ENCODE peak calls at places on chromosomes 6 and 20, in eight cellular contexts. D is MM.1S, N is HL-60, G is WERI-Rb-1, K is PC-3, Y is sigmoid colon, J is cardiac muscle cell, M is brain microvascular endothelial cell. T is an unnamed sample.

GRCh38 chr20:46963758-46964181 is 69.1 kb downstream of the EYA2 start:
- DNase-seq in J (no peak), G (no peak), D (no peak), N (no peak), M (no peak), Y (no peak), K (peak), T (peak)

GRCh38 chr6:170093658-170094596 is 197.0 kb downstream of the DLL1 start:
- DNase-seq in N (no peak), J (no peak), Y (peak), M (no peak), D (no peak), K (no peak), G (no peak), T (no peak)

GRCh38 chr6:126650931-126651330 is 311.0 kb downstream of the CENPW start:
- DNase-seq in J (peak), G (no peak), D (no peak), K (no peak), M (peak), Y (no peak), N (no peak), T (no peak)

GRCh38 chr6:44257007-44257752 is at the start of gene SLC35B2:
- DNase-seq in K (peak), N (no peak), D (peak), J (peak), M (peak), G (peak), Y (peak), T (peak)

GRCh38 chr20:45066372-45066771 is 34.6 kb downstream of the KCNS1 start:
- DNase-seq in Y (no peak), J (peak), D (no peak), G (no peak), K (no peak), N (no peak), M (no peak), T (no peak)

GRCh38 chr20:41169184-41169690 is 31.9 kb downstream of the PLCG1 start:
- DNase-seq in M (no peak), J (no peak), G (no peak), Y (no peak), K (no peak), D (no peak), N (no peak), T (no peak)

GRCh38 chr20:34871966-34872603 is 571 bp downstream of the GGT7 start:
- DNase-seq in K (no peak), J (no peak), N (no peak), G (no peak), M (no peak), Y (no peak), D (no peak), T (no peak)

GRCh38 chr6:15244605-15245360 is 1.1 kb upstream of the JARID2 start:
- DNase-seq in K (peak), J (peak), D (peak), Y (peak), N (no peak), M (no peak), G (peak), T (peak)

GRCh38 chr6:131868836-131869235 is 61.0 kb downstream of the ENPP1 start:
- DNase-seq in N (no peak), M (peak), D (no peak), J (no peak), K (no peak), G (no peak), Y (no peak), T (no peak)

GRCh38 chr20:45049904-45050471 is 50.9 kb downstream of the KCNS1 start:
- DNase-seq in D (no peak), M (no peak), G (no peak), K (no peak), N (no peak), J (no peak), Y (no peak), T (no peak)

GRCh38 chr6:34671801-34672656 is 24.5 kb downstream of the ILRUN start:
- DNase-seq in J (peak), Y (no peak), G (no peak), K (peak), D (peak), N (no peak), M (no peak), T (peak)

GRCh38 chr20:63497946-63498935 is 642 bp downstream of the EEF1A2 start:
- DNase-seq in M (peak), Y (peak), G (peak), J (no peak), N (no peak), K (peak), D (no peak), T (peak)

GRCh38 chr20:23111307-23111943 is 25.3 kb upstream of the CD93 start:
- DNase-seq in G (no peak), K (no peak), Y (no peak), M (no peak), J (no peak), D (no peak), N (no peak), T (no peak)

GRCh38 chr6:136104556-136104955 is 145.6 kb downstream of the MTFR2 start:
- DNase-seq in J (peak), D (no peak), M (no peak), N (no peak), G (no peak), Y (no peak), K (no peak), T (no peak)

GRCh38 chr6:53744321-53744720 is 50.5 kb upstream of the LRRC1 start:
- DNase-seq in K (peak), J (no peak), D (no peak), Y (no peak), N (no peak), G (no peak), M (no peak), T (peak)

GRCh38 chr6:109322825-109323580 is 59.3 kb downstream of the CD164 start:
- DNase-seq in D (no peak), J (no peak), Y (peak), N (peak), K (no peak), G (no peak), M (no peak), T (no peak)

GRCh38 chr6:166724576-166724975 is 97.5 kb upstream of the RPS6KA2 start:
- DNase-seq in M (no peak), K (peak), N (no peak), Y (no peak), G (no peak), D (no peak), J (no peak), T (no peak)

GRCh38 chr20:10659651-10660601 is 13.9 kb downstream of the JAG1 start:
- DNase-seq in J (no peak), Y (peak), M (no peak), K (no peak), D (no peak), G (no peak), N (no peak), T (no peak)

GRCh38 chr20:35271073-35271882 is 6.6 kb downstream of the MMP24OS start:
- DNase-seq in D (no peak), J (no peak), M (no peak), N (no peak), G (no peak), Y (no peak), K (no peak), T (no peak)

GRCh38 chr20:40156600-40157307 is 532.3 kb downstream of the MAFB start:
- DNase-seq in D (peak), N (no peak), G (no peak), K (no peak), J (no peak), Y (no peak), M (no peak), T (no peak)

GRCh38 chr6:166502453-166502852 is 84.0 kb downstream of the RAMACL start:
- DNase-seq in K (no peak), J (no peak), Y (peak), D (no peak), M (no peak), N (no peak), G (no peak), T (no peak)

GRCh38 chr20:22836877-22837276 is 198.2 kb upstream of the SSTR4 start:
- DNase-seq in M (peak), J (peak), Y (no peak), D (no peak), K (peak), G (no peak), N (no peak), T (no peak)

GRCh38 chr6:82767037-82767436 is 298.6 kb downstream of the UBE3D start:
- DNase-seq in N (no peak), Y (no peak), J (no peak), K (peak), G (no peak), M (no peak), D (no peak), T (no peak)

GRCh38 chr6:161618816-161619454 is 345.1 kb upstream of the AGPAT4 start:
- DNase-seq in N (peak), G (peak), J (peak), K (peak), D (peak), M (peak), Y (no peak), T (peak)

GRCh38 chr20:34316191-34316814 is 13.1 kb upstream of the AHCY start:
- DNase-seq in D (no peak), J (peak), G (no peak), K (peak), N (no peak), Y (no peak), M (peak), T (peak)

GRCh38 chr6:158783851-158784250 is 35.3 kb downstream of the EZR start:
- DNase-seq in M (no peak), N (no peak), G (no peak), J (no peak), K (no peak), Y (no peak), D (no peak), T (no peak)

GRCh38 chr20:62061851-62062418 is 3.7 kb downstream of the TAF4 start:
- DNase-seq in G (no peak), D (no peak), M (no peak), K (no peak), N (no peak), Y (no peak), J (no peak), T (no peak)
- H3K27ac ChIP-seq in G (no peak), D (no peak), M (no peak), K (no peak), N (no peak), Y (no peak), J (no peak), T (no peak)

DNA sequence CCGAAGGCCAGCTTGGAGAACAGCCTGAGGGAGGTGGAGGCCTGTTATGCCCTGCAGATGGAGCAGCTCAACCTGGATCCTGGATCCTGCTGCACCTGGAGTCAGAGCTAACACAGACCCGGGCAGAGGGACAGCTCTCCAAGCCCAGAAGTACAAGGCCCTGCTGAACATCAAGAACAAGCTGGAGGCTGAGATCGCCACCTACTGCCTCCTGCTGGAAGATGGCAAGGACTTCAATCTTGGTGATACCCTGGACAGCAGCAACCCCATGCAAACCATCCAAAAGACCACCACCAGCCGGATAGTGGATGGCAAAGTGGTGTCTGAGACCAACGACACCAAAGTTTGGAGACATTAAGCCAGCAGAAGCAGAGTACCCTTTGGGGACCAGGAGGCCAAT is 223.5 kb upstream of the ID4 start:
- DNase-seq in J (no peak), D (no peak), K (peak), Y (no peak), M (no peak), N (no peak), G (no peak), T (no peak)
- TF ChIP-seq CTCF in J (no peak), D (no peak), K (no peak), Y (no peak), M (no peak), N (no peak), G (peak), T (no peak)

DNA sequence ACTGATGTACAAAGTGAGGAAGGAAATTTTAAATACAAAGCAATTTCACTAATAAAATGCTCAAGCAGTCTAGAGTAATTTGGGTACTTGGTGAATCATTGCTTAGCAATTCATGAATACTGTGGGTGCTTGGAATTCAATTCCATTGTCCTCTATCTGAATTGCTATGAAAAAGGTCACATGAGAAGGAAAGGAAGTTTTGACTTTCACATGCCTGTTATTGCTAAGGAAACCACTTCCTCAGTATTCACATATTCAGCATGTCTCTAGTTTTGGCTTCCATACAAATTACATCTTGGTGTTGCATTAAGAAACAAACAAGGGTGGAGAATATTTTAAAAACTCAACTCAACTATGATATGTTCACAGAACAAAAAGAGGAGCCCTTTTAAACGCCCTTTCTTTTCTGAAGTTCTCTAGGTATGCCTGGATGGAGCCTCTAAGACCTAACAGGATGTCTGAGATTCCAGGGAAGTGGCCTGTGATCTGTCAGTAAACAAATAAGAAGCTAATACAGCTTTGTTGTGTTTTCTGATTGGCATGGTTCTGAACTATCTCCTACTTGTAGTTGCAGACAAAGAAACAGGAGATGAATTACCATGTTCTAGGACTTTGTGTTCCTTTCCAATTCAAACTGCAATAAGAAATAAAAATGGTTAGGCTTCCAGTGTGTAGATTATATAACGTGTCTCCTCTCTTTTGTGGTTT is 190.4 kb downstream of the OGFRL1 start:
- DNase-seq in K (peak), M (peak), G (no peak), J (peak), Y (no peak), D (no peak), N (no peak), T (peak)
- H3K27ac ChIP-seq in K (peak), M (peak), G (no peak), J (no peak), Y (peak), D (no peak), N (no peak), T (no peak)

GRCh38 chr6:63964347-63964746 is 328.7 kb downstream of the PHF3 start:
- DNase-seq in Y (no peak), G (no peak), K (no peak), D (no peak), M (no peak), J (no peak), N (no peak), T (no peak)

GRCh38 chr6:63968650-63969049 is 333.0 kb downstream of the PHF3 start:
- DNase-seq in M (no peak), G (no peak), K (no peak), Y (no peak), D (no peak), J (no peak), N (no peak), T (no peak)

DNA sequence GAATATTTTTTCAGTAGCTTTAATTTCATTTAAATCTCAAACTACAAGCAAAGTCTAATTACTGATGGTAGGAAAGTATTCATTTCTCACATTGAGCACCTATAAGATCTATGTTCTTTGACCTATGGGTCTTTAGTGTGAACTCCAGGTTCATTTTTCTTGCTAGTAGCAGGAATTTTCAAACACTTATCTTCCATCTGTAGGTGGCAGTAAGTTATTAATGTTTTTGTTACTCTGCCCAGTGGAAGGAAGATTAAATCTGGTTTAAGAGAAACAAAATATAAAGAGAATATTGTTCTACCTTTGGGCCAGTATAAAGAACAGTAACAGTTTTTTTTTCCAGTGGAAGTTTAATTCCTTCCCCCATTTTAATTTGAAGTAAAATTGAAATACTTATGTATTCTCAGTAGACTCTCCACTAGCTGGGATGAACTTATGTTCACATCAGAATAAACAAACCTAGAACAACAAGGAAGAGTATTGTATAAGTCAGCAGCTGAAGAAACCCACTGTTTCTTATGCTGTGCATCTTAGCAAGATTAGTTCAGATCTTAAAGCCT is 328.2 kb downstream of the PHF3 start:
- DNase-seq in M (no peak), N (no peak), Y (no peak), J (peak), D (peak), G (no peak), K (peak), T (no peak)
- TF ChIP-seq CTCF in M (no peak), N (no peak), Y (no peak), J (no peak), D (peak), G (no peak), K (peak), T (no peak)

GRCh38 chr20:53989977-53990376 is 80.4 kb downstream of the BCAS1 start:
- DNase-seq in J (no peak), M (no peak), D (no peak), Y (no peak), K (no peak), G (no peak), N (no peak), T (no peak)
- H3K27ac ChIP-seq in J (no peak), M (no peak), D (no peak), Y (no peak), K (no peak), G (no peak), N (no peak), T (no peak)

GRCh38 chr6:90296346-90297123 is at the start of gene BACH2:
- DNase-seq in J (peak), K (peak), G (peak), Y (peak), M (peak), N (no peak), D (peak), T (peak)
- TF ChIP-seq CTCF in J (no peak), K (no peak), G (no peak), Y (no peak), M (peak), N (no peak), D (peak), T (no peak)

DNA sequence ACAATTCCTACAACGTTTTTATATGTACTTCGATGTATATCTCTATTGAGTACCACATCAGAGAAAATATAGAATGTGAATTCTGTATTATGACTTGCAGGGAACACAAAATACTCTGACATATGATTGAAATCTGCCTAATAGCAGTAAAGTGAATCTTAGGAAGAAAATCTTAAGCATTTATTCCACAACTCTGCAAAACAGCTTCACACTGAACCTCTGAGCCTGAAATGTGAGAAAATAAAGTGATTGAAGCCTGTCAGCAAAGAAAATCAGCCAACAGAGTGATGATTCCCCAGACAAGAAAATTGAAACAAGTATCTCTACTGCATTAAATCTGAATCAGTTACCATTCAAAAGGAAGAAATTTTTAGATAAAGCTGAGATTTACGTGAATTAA is 499.5 kb upstream of the RNF217 start:
- DNase-seq in M (no peak), K (no peak), Y (no peak), D (no peak), J (no peak), G (no peak), N (no peak), T (no peak)
- H3K27ac ChIP-seq in M (no peak), K (no peak), Y (no peak), D (no peak), J (no peak), G (peak), N (no peak), T (no peak)

T was measured in RWPE1.